ENCODE peak calls at places on chromosomes 2 and 18, in six cellular contexts. A, Z, W, J, C and N are unnamed samples. For H3K9me3, the result is how much of the 10 kb centered on the place peaks cover.

GRCh38 chr2:134717706-134718094 is 1.1 kb downstream of the TMEM163 start:
- DNase-seq in A (no peak), Z (peak), W (no peak), J (peak), C (no peak), N (no peak)

GRCh38 chr2:3282056-3282998 is 95.3 kb downstream of the EIPR1 start:
- DNase-seq in A (peak), Z (no peak), W (no peak), J (peak), C (no peak), N (no peak)

GRCh38 chr2:168515502-168515901 is 59.4 kb downstream of the CERS6 start:
- DNase-seq in A (peak), Z (no peak), W (peak), J (no peak), C (no peak), N (no peak)

GRCh38 chr2:173990970-173991819 is 26.0 kb upstream of the SP3 start:
- DNase-seq in A (peak), Z (no peak), W (no peak), J (no peak), C (no peak), N (no peak)

GRCh38 chr18:67310826-67311225 is 205.7 kb downstream of the DSEL start:
- DNase-seq in A (peak), Z (no peak), W (peak), J (no peak), C (no peak), N (no peak)

GRCh38 chr2:159773426-159773825 is 24.6 kb downstream of the CD302 start:
- DNase-seq in A (peak), Z (no peak), W (no peak), J (no peak), C (no peak), N (peak)

GRCh38 chr18:10495936-10496335 is 29.9 kb upstream of the NAPG start:
- DNase-seq in A (no peak), Z (no peak), W (no peak), J (no peak), C (no peak), N (no peak)

GRCh38 chr18:6004683-6005082 is 109.4 kb upstream of the TMEM200C start:
- DNase-seq in A (no peak), Z (no peak), W (no peak), J (no peak), C (no peak), N (no peak)

GRCh38 chr2:75500633-75501032 is 60.1 kb downstream of the EVA1A start:
- DNase-seq in A (peak), Z (no peak), W (no peak), J (no peak), C (no peak), N (no peak)

GRCh38 chr2:29055586-29055985 is 18.7 kb downstream of the PCARE start:
- DNase-seq in A (no peak), Z (no peak), W (no peak), J (no peak), C (no peak), N (no peak)

GRCh38 chr2:75276093-75277055 is 77.1 kb upstream of the TACR1 start:
- DNase-seq in A (peak), Z (no peak), W (peak), J (no peak), C (no peak), N (no peak)

GRCh38 chr2:214856116-214856515 is 46.6 kb upstream of the BARD1 start:
- DNase-seq in A (peak), Z (no peak), W (no peak), J (no peak), C (no peak), N (no peak)

GRCh38 chr2:27582129-27582694 is 630 bp upstream of the ZNF512 start:
- DNase-seq in A (no peak), Z (no peak), W (no peak), J (no peak), C (no peak), N (no peak)

GRCh38 chr2:176405477-176405876 is 136.2 kb downstream of the MTX2 start:
- DNase-seq in A (no peak), Z (no peak), W (no peak), J (no peak), C (no peak), N (no peak)

GRCh38 chr18:79336556-79337142 is 59.1 kb upstream of the NFATC1 start:
- DNase-seq in A (no peak), Z (no peak), W (no peak), J (no peak), C (no peak), N (no peak)

GRCh38 chr2:82120120-82120519 is 1815.6 kb upstream of the LRRTM1 start:
- DNase-seq in A (no peak), Z (peak), W (no peak), J (no peak), C (no peak), N (no peak)

GRCh38 chr2:117232305-117232704 is 582.2 kb upstream of the DDX18 start:
- DNase-seq in A (no peak), Z (no peak), W (no peak), J (no peak), C (no peak), N (no peak)

GRCh38 chr2:235232474-235233435 is 261.1 kb upstream of the AGAP1 start:
- DNase-seq in A (no peak), Z (no peak), W (no peak), J (no peak), C (no peak), N (no peak)

GRCh38 chr2:112712903-112713584 is 7.8 kb upstream of the NT5DC4 start:
- DNase-seq in A (peak), Z (no peak), W (peak), J (no peak), C (peak), N (peak)

GRCh38 chr2:226131299-226131784 is 668.3 kb downstream of the IRS1 start:
- DNase-seq in A (no peak), Z (no peak), W (no peak), J (no peak), C (no peak), N (no peak)

GRCh38 chr2:224778474-224778877 is 62.3 kb upstream of the CCDC195 start:
- DNase-seq in A (peak), Z (peak), W (peak), J (peak), C (peak), N (peak)

GRCh38 chr2:31312898-31313297 is 78.9 kb downstream of the EHD3 start:
- DNase-seq in A (peak), Z (no peak), W (peak), J (no peak), C (no peak), N (no peak)

GRCh38 chr2:3319134-3319533 is 58.5 kb downstream of the EIPR1 start:
- DNase-seq in A (no peak), Z (no peak), W (no peak), J (no peak), C (no peak), N (no peak)

GRCh38 chr2:15988724-15989123 is 48.4 kb downstream of the MYCN start:
- DNase-seq in A (no peak), Z (no peak), W (no peak), J (no peak), C (no peak), N (no peak)

GRCh38 chr2:15986068-15986560 is 45.8 kb downstream of the MYCN start:
- DNase-seq in A (no peak), Z (no peak), W (no peak), J (no peak), C (no peak), N (no peak)

GRCh38 chr2:15985531-15985930 is 45.2 kb downstream of the MYCN start:
- DNase-seq in A (no peak), Z (no peak), W (no peak), J (no peak), C (no peak), N (no peak)

GRCh38 chr2:15984367-15985255 is 44.3 kb downstream of the MYCN start:
- DNase-seq in A (no peak), Z (peak), W (no peak), J (peak), C (peak), N (no peak)

DNA sequence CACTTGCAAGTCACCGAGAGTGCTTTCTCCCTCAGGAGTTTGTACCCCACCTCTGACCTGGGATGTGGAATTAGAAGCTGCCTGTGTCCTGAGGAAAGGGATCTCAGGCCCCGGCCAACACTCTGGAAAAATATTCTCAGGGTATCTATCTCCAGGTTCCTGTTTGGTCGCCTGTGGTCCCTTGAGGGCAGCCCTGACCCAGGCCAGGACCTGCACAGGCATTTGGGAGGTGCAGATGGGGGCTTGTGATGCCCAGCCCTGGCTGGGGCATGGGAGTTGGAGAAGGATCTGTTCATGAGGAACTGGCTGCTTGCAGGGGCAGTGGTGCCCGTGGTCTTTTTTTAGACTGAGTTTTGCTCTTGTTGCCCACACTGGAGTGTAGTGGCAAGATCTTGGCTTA is 46.3 kb downstream of the MYCN start:
- DNase-seq in A (no peak), Z (no peak), W (no peak), J (no peak), C (no peak), N (no peak)
- H3K9me3 ChIP-seq in A (under half), Z (under half), W (under half), J (under half), C (under half), N (under half)

DNA sequence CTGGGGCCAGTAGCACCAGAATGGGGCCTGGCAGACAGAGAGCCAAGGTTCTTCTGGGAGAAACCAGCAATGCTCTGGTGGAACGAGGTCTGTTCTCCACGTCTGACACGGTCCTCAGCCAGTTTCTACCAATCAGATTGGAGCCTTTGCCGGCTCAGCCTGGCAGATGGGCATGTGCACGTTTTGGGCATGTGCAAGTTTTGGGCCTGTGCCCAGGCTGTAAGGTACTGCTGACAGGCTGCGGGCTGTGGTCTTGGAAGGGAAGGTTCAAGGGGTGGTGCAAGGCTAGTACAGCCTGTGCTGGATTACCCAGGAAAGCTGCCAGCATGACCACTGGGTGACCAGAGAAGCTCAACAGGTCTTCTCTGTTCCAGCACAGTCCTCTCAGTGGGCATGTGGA is 90.0 kb downstream of the PRKCE start:
- DNase-seq in A (no peak), Z (no peak), W (no peak), J (no peak), C (no peak), N (no peak)
- H4K91ac ChIP-seq in A (no peak), Z (no peak), W (no peak), J (no peak), C (peak), N (no peak)

GRCh38 chr2:65489269-65489668 is 56.9 kb upstream of the SPRED2 start:
- DNase-seq in A (no peak), Z (no peak), W (no peak), J (no peak), C (no peak), N (no peak)
- H3K9me3 ChIP-seq in A (under half), Z (under half), W (under half), J (under half), C (under half), N (under half)

DNA sequence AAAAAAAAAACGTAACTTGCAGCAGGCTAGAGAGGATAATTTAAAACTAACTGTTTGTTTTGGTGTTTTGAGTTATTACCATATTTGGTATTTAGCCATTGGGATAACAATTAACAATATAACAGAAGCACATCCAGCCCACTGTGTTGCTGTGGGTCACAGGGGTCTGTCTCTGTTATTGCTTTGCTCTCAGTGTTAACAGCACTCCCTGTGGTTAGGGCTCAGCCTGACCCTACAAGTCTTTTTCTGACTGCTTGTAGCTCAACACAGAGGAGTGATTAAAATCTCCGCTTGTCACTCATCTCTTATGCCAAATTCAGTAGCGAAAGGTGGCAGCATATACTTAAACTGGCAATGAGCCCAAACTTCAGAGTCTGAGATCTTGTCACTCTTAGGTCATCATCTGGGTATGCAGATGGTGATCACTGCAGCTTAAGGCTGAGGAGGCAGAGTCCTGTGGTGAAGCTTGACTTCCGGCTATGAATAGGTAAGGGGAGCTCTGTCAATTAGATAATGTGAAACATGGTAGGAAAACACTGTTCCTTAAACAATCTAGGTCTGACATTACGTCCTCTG is 63.4 kb upstream of the CSRNP3 start:
- DNase-seq in A (no peak), Z (peak), W (peak), J (peak), C (no peak), N (peak)
- H4K91ac ChIP-seq in A (no peak), Z (no peak), W (no peak), J (no peak), C (no peak), N (no peak)

GRCh38 chr18:63624863-63625262 is 19.2 kb downstream of the SERPINB4 start:
- DNase-seq in A (no peak), Z (no peak), W (no peak), J (no peak), C (no peak), N (no peak)
- H3K9me3 ChIP-seq in A (under half), Z (under half), W (half or more), J (under half), C (under half), N (under half)

GRCh38 chr2:71337776-71338175 is 6.2 kb downstream of the ZNF638 start:
- DNase-seq in A (no peak), Z (no peak), W (no peak), J (no peak), C (no peak), N (no peak)
- H4K91ac ChIP-seq in A (no peak), Z (no peak), W (no peak), J (no peak), C (no peak), N (no peak)

GRCh38 chr2:166376873-166377272 is 1.1 kb upstream of the SCN9A start:
- DNase-seq in A (no peak), Z (no peak), W (no peak), J (no peak), C (no peak), N (no peak)
- H3K9me3 ChIP-seq in A (under half), Z (under half), W (under half), J (under half), C (under half), N (under half)

DNA sequence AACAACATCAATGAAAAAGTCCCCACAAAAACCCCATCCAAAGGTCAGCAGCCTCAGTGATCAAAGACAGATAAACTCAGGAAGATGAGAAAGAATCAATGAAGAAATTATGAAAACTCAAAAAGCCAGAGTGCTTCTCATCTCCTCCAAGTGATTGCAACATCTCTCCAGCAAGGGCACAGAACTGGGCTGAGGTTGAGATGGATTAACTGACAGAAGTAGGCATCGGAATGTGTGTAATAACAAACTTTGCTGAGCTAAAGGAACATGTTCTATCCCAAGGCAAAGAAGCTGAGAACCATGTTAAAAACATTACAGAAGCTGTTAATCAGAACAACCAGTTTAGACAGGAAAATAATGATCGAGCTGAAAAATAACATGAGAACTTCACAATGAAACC is 442.7 kb upstream of the SYT4 start:
- DNase-seq in A (no peak), Z (no peak), W (peak), J (no peak), C (no peak), N (no peak)
- H4K91ac ChIP-seq in A (no peak), Z (no peak), W (no peak), J (no peak), C (no peak), N (no peak)

GRCh38 chr18:56171854-56172253 is 466.5 kb downstream of the TXNL1 start:
- DNase-seq in A (no peak), Z (no peak), W (no peak), J (no peak), C (no peak), N (no peak)

GRCh38 chr18:56175309-56175708 is 463.1 kb downstream of the TXNL1 start:
- DNase-seq in A (no peak), Z (no peak), W (no peak), J (no peak), C (no peak), N (no peak)

GRCh38 chr18:56176750-56177149 is 461.6 kb downstream of the TXNL1 start:
- DNase-seq in A (no peak), Z (no peak), W (no peak), J (no peak), C (no peak), N (no peak)

GRCh38 chr18:56172527-56172926 is 465.9 kb downstream of the TXNL1 start:
- DNase-seq in A (no peak), Z (no peak), W (no peak), J (no peak), C (no peak), N (no peak)

GRCh38 chr18:56173542-56174220 is 464.7 kb downstream of the TXNL1 start:
- DNase-seq in A (peak), Z (no peak), W (no peak), J (no peak), C (no peak), N (no peak)
- H3K9me3 ChIP-seq in A (under half), Z (under half), W (under half), J (under half), C (under half), N (under half)

GRCh38 chr18:47979611-47980200 is 49.2 kb upstream of the SMAD2 start:
- DNase-seq in A (no peak), Z (no peak), W (no peak), J (no peak), C (no peak), N (no peak)

GRCh38 chr18:47983055-47983454 is 52.6 kb upstream of the SMAD2 start:
- DNase-seq in A (no peak), Z (no peak), W (no peak), J (no peak), C (no peak), N (no peak)

GRCh38 chr18:47983946-47984345 is 53.5 kb upstream of the SMAD2 start:
- DNase-seq in A (no peak), Z (no peak), W (no peak), J (no peak), C (no peak), N (no peak)

GRCh38 chr18:47981830-47982229 is 51.4 kb upstream of the SMAD2 start:
- DNase-seq in A (no peak), Z (no peak), W (no peak), J (no peak), C (no peak), N (no peak)

DNA sequence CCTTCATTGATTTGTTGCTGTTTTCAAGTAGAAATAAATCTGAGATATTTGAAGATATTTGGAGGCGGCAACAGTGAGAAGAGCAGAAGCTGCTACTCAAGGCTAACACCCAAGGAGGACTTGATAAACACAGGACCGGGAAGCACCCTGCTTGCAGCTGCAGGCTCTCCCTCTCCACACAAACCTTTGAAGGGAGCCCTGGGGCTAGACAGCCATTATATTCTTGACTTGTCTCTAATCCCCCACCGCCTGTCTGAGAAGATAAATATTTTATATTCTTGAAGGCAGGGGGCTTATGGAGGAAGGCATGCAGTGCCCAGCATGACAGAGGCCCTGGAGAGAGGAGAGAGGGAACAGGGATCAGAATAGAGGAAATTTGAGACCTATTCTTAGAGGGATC is 50.9 kb upstream of the SMAD2 start:
- DNase-seq in A (no peak), Z (no peak), W (no peak), J (no peak), C (no peak), N (no peak)
- H4K91ac ChIP-seq in A (no peak), Z (no peak), W (no peak), J (no peak), C (peak), N (no peak)